ENCODE peak calls at places on chromosome 3, in eight cellular contexts. One of them, this sample, is unnamed.

GRCh38 chr3:187741403-187742350 is 3.6 kb downstream of the BCL6 start:
- DNase-seq in G401: peak; percentile 78
- DNase-seq in T1000: peak; percentile 28
- DNase-seq in NCI-H1694 treated with DMSO at 0.1 percent for 48 hours: peak; percentile 77
- DNase-seq in fibroblast of lung: peak; percentile 79
- DNase-seq in midbrain: peak; percentile 68
- DNase-seq in dorsolateral prefrontal cortex: no peak
- DNase-seq in uterus: peak; percentile 77
- DNase-seq in this sample: peak; percentile 21

GRCh38 chr3:156298938-156299337 is 178.6 kb downstream of the KCNAB1 start:
- DNase-seq in fibroblast of lung: no peak
- DNase-seq in uterus: no peak
- DNase-seq in T1000: no peak
- DNase-seq in G401: no peak
- DNase-seq in NCI-H1694 treated with DMSO at 0.1 percent for 48 hours: no peak
- DNase-seq in midbrain: peak; percentile 33
- DNase-seq in dorsolateral prefrontal cortex: no peak
- DNase-seq in this sample: no peak

GRCh38 chr3:122938756-122939425 is 88.7 kb downstream of the SEMA5B start:
- DNase-seq in dorsolateral prefrontal cortex: no peak
- DNase-seq in fibroblast of lung: no peak
- DNase-seq in T1000: no peak
- DNase-seq in NCI-H1694 treated with DMSO at 0.1 percent for 48 hours: no peak
- DNase-seq in G401: no peak
- DNase-seq in midbrain: no peak
- DNase-seq in uterus: no peak
- DNase-seq in this sample: no peak

GRCh38 chr3:36693670-36694069 is 70.7 kb downstream of the DCLK3 start:
- DNase-seq in midbrain: no peak
- DNase-seq in G401: no peak
- DNase-seq in fibroblast of lung: no peak
- DNase-seq in uterus: no peak
- DNase-seq in NCI-H1694 treated with DMSO at 0.1 percent for 48 hours: no peak
- DNase-seq in dorsolateral prefrontal cortex: no peak
- DNase-seq in T1000: no peak
- DNase-seq in this sample: no peak

GRCh38 chr3:71487418-71487817 is 96.1 kb downstream of the FOXP1 start:
- DNase-seq in uterus: no peak
- DNase-seq in G401: no peak
- DNase-seq in NCI-H1694 treated with DMSO at 0.1 percent for 48 hours: no peak
- DNase-seq in T1000: no peak
- DNase-seq in fibroblast of lung: no peak
- DNase-seq in dorsolateral prefrontal cortex: no peak
- DNase-seq in midbrain: no peak
- DNase-seq in this sample: no peak

GRCh38 chr3:46910166-46910760 is 32.7 kb downstream of the PTH1R start:
- DNase-seq in midbrain: no peak
- DNase-seq in T1000: no peak
- DNase-seq in fibroblast of lung: no peak
- DNase-seq in G401: no peak
- DNase-seq in dorsolateral prefrontal cortex: no peak
- DNase-seq in NCI-H1694 treated with DMSO at 0.1 percent for 48 hours: no peak
- DNase-seq in uterus: peak; percentile 11
- DNase-seq in this sample: no peak

GRCh38 chr3:44962606-44963393 is 13.2 kb downstream of the ZDHHC3 start:
- DNase-seq in uterus: no peak
- DNase-seq in fibroblast of lung: peak; percentile 33
- DNase-seq in dorsolateral prefrontal cortex: no peak
- DNase-seq in T1000: peak; percentile 24
- DNase-seq in NCI-H1694 treated with DMSO at 0.1 percent for 48 hours: no peak
- DNase-seq in G401: no peak
- DNase-seq in midbrain: no peak
- DNase-seq in this sample: no peak

GRCh38 chr3:3015472-3016089 is 94.6 kb downstream of the IL5RA start:
- DNase-seq in midbrain: peak; percentile 69
- DNase-seq in fibroblast of lung: peak; percentile 7
- DNase-seq in dorsolateral prefrontal cortex: no peak
- DNase-seq in uterus: no peak
- DNase-seq in G401: peak; percentile 89
- DNase-seq in T1000: no peak
- DNase-seq in NCI-H1694 treated with DMSO at 0.1 percent for 48 hours: peak; percentile 19
- DNase-seq in this sample: peak; percentile 46

GRCh38 chr3:52109556-52110380 is 44.5 kb downstream of the POC1A start:
- DNase-seq in NCI-H1694 treated with DMSO at 0.1 percent for 48 hours: no peak
- DNase-seq in G401: no peak
- DNase-seq in midbrain: no peak
- DNase-seq in T1000: no peak
- DNase-seq in fibroblast of lung: peak; percentile 55
- DNase-seq in dorsolateral prefrontal cortex: no peak
- DNase-seq in uterus: no peak
- DNase-seq in this sample: no peak

GRCh38 chr3:31252216-31253185 is 280.2 kb upstream of the STT3B start:
- DNase-seq in T1000: no peak
- DNase-seq in dorsolateral prefrontal cortex: no peak
- DNase-seq in fibroblast of lung: no peak
- DNase-seq in midbrain: no peak
- DNase-seq in G401: no peak
- DNase-seq in NCI-H1694 treated with DMSO at 0.1 percent for 48 hours: no peak
- DNase-seq in uterus: no peak
- DNase-seq in this sample: no peak

GRCh38 chr3:46212101-46212500 is 4.0 kb upstream of the CCR1 start:
- DNase-seq in dorsolateral prefrontal cortex: no peak
- DNase-seq in midbrain: no peak
- DNase-seq in uterus: no peak
- DNase-seq in fibroblast of lung: no peak
- DNase-seq in T1000: no peak
- DNase-seq in NCI-H1694 treated with DMSO at 0.1 percent for 48 hours: no peak
- DNase-seq in G401: no peak
- DNase-seq in this sample: no peak

GRCh38 chr3:4394048-4394447 is 73.0 kb downstream of the SUMF1 start:
- DNase-seq in midbrain: no peak
- DNase-seq in NCI-H1694 treated with DMSO at 0.1 percent for 48 hours: no peak
- DNase-seq in T1000: no peak
- DNase-seq in G401: no peak
- DNase-seq in fibroblast of lung: peak; percentile 64
- DNase-seq in uterus: no peak
- DNase-seq in dorsolateral prefrontal cortex: no peak
- DNase-seq in this sample: no peak

GRCh38 chr3:149886957-149887356 is 73.9 kb downstream of the RNF13 start:
- DNase-seq in T1000: no peak
- DNase-seq in midbrain: no peak
- DNase-seq in dorsolateral prefrontal cortex: no peak
- DNase-seq in uterus: no peak
- DNase-seq in fibroblast of lung: no peak
- DNase-seq in NCI-H1694 treated with DMSO at 0.1 percent for 48 hours: no peak
- DNase-seq in G401: no peak
- DNase-seq in this sample: no peak

GRCh38 chr3:94862703-94863102 is 799.8 kb downstream of the NSUN3 start:
- DNase-seq in T1000: no peak
- DNase-seq in NCI-H1694 treated with DMSO at 0.1 percent for 48 hours: no peak
- DNase-seq in fibroblast of lung: peak; percentile 5
- DNase-seq in G401: no peak
- DNase-seq in uterus: no peak
- DNase-seq in midbrain: peak; percentile 2
- DNase-seq in dorsolateral prefrontal cortex: no peak
- DNase-seq in this sample: no peak

GRCh38 chr3:23174426-23175039 is 28.6 kb upstream of the UBE2E2 start:
- DNase-seq in fibroblast of lung: peak; percentile 65
- DNase-seq in uterus: no peak
- DNase-seq in G401: no peak
- DNase-seq in dorsolateral prefrontal cortex: no peak
- DNase-seq in midbrain: no peak
- DNase-seq in T1000: no peak
- DNase-seq in NCI-H1694 treated with DMSO at 0.1 percent for 48 hours: no peak
- DNase-seq in this sample: no peak